ENCODE peak calls at places on chromosomes 16 and 17, in ten cellular contexts. One of them, this sample, is unnamed.

GRCh38 chr16:79386299-79386698 is 214.2 kb downstream of the MAF start:
- DNase-seq in HepG2: no peak
- DNase-seq in fibroblast of mammary gland: no peak
- DNase-seq in right atrium auricular region: no peak
- DNase-seq in CD4-positive, CD25-positive, alpha-beta regulatory T cell: no peak
- DNase-seq in naive thymus-derived CD4-positive, alpha-beta T cell: no peak
- DNase-seq in lower lobe of right lung: no peak
- DNase-seq in endodermal cell: no peak
- DNase-seq in BJ: no peak
- DNase-seq in upper lobe of right lung: no peak
- DNase-seq in this sample: no peak

GRCh38 chr17:76725580-76726230 is 701 bp downstream of the JMJD6 start:
- DNase-seq in right atrium auricular region: peak
- DNase-seq in endodermal cell: no peak
- DNase-seq in HepG2: peak
- DNase-seq in naive thymus-derived CD4-positive, alpha-beta T cell: peak
- DNase-seq in lower lobe of right lung: peak
- DNase-seq in CD4-positive, CD25-positive, alpha-beta regulatory T cell: peak
- DNase-seq in upper lobe of right lung: peak
- DNase-seq in BJ: no peak
- DNase-seq in fibroblast of mammary gland: no peak
- DNase-seq in this sample: no peak

GRCh38 chr17:7042507-7043194 is 1.2 kb downstream of the SLC16A11 start:
- DNase-seq in HepG2: no peak
- DNase-seq in fibroblast of mammary gland: no peak
- DNase-seq in BJ: no peak
- DNase-seq in naive thymus-derived CD4-positive, alpha-beta T cell: peak
- DNase-seq in lower lobe of right lung: no peak
- DNase-seq in endodermal cell: peak
- DNase-seq in right atrium auricular region: no peak
- DNase-seq in upper lobe of right lung: no peak
- DNase-seq in CD4-positive, CD25-positive, alpha-beta regulatory T cell: no peak
- DNase-seq in this sample: no peak

GRCh38 chr16:87436225-87437172 is 44.4 kb downstream of the MAP1LC3B start:
- DNase-seq in CD4-positive, CD25-positive, alpha-beta regulatory T cell: peak
- DNase-seq in fibroblast of mammary gland: peak
- DNase-seq in naive thymus-derived CD4-positive, alpha-beta T cell: peak
- DNase-seq in right atrium auricular region: no peak
- DNase-seq in BJ: no peak
- DNase-seq in endodermal cell: no peak
- DNase-seq in HepG2: no peak
- DNase-seq in lower lobe of right lung: no peak
- DNase-seq in upper lobe of right lung: no peak
- DNase-seq in this sample: no peak

GRCh38 chr17:18344021-18344420 is 19.3 kb downstream of the SHMT1 start:
- DNase-seq in endodermal cell: no peak
- DNase-seq in CD4-positive, CD25-positive, alpha-beta regulatory T cell: peak
- DNase-seq in lower lobe of right lung: no peak
- DNase-seq in upper lobe of right lung: no peak
- DNase-seq in right atrium auricular region: no peak
- DNase-seq in fibroblast of mammary gland: no peak
- DNase-seq in HepG2: no peak
- DNase-seq in naive thymus-derived CD4-positive, alpha-beta T cell: no peak
- DNase-seq in BJ: no peak
- DNase-seq in this sample: no peak

GRCh38 chr17:67850991-67851631 is 25.8 kb downstream of the BPTF start:
- DNase-seq in endodermal cell: no peak
- DNase-seq in fibroblast of mammary gland: no peak
- DNase-seq in right atrium auricular region: no peak
- DNase-seq in upper lobe of right lung: no peak
- DNase-seq in BJ: no peak
- DNase-seq in naive thymus-derived CD4-positive, alpha-beta T cell: no peak
- DNase-seq in HepG2: no peak
- DNase-seq in CD4-positive, CD25-positive, alpha-beta regulatory T cell: no peak
- DNase-seq in lower lobe of right lung: no peak
- DNase-seq in this sample: no peak

GRCh38 chr17:73340093-73340596 is 28.3 kb upstream of the CDC42EP4 start:
- DNase-seq in endodermal cell: no peak
- DNase-seq in lower lobe of right lung: peak
- DNase-seq in BJ: peak
- DNase-seq in HepG2: peak
- DNase-seq in naive thymus-derived CD4-positive, alpha-beta T cell: no peak
- DNase-seq in upper lobe of right lung: no peak
- DNase-seq in CD4-positive, CD25-positive, alpha-beta regulatory T cell: no peak
- DNase-seq in right atrium auricular region: peak
- DNase-seq in fibroblast of mammary gland: peak
- DNase-seq in this sample: peak

GRCh38 chr16:67923414-67924127 is 8.1 kb downstream of the CTRL start:
- DNase-seq in naive thymus-derived CD4-positive, alpha-beta T cell: no peak
- DNase-seq in fibroblast of mammary gland: no peak
- DNase-seq in endodermal cell: no peak
- DNase-seq in CD4-positive, CD25-positive, alpha-beta regulatory T cell: no peak
- DNase-seq in HepG2: no peak
- DNase-seq in right atrium auricular region: no peak
- DNase-seq in BJ: no peak
- DNase-seq in lower lobe of right lung: no peak
- DNase-seq in upper lobe of right lung: no peak
- DNase-seq in this sample: no peak

GRCh38 chr16:76125871-76126270 is 151.3 kb upstream of the CNTNAP4 start:
- DNase-seq in BJ: no peak
- DNase-seq in right atrium auricular region: no peak
- DNase-seq in endodermal cell: no peak
- DNase-seq in fibroblast of mammary gland: no peak
- DNase-seq in upper lobe of right lung: no peak
- DNase-seq in HepG2: no peak
- DNase-seq in CD4-positive, CD25-positive, alpha-beta regulatory T cell: no peak
- DNase-seq in lower lobe of right lung: no peak
- DNase-seq in naive thymus-derived CD4-positive, alpha-beta T cell: no peak
- DNase-seq in this sample: no peak

GRCh38 chr16:24054649-24055560 is 201.2 kb upstream of the CACNG3 start:
- DNase-seq in fibroblast of mammary gland: no peak
- DNase-seq in HepG2: no peak
- DNase-seq in endodermal cell: peak
- DNase-seq in lower lobe of right lung: no peak
- DNase-seq in CD4-positive, CD25-positive, alpha-beta regulatory T cell: no peak
- DNase-seq in naive thymus-derived CD4-positive, alpha-beta T cell: no peak
- DNase-seq in upper lobe of right lung: no peak
- DNase-seq in BJ: no peak
- DNase-seq in right atrium auricular region: no peak
- DNase-seq in this sample: no peak

GRCh38 chr16:82059983-82060421 is 24.9 kb downstream of the HSD17B2 start:
- DNase-seq in fibroblast of mammary gland: no peak
- DNase-seq in BJ: no peak
- DNase-seq in right atrium auricular region: no peak
- DNase-seq in upper lobe of right lung: no peak
- DNase-seq in CD4-positive, CD25-positive, alpha-beta regulatory T cell: no peak
- DNase-seq in endodermal cell: no peak
- DNase-seq in HepG2: peak
- DNase-seq in lower lobe of right lung: no peak
- DNase-seq in naive thymus-derived CD4-positive, alpha-beta T cell: no peak
- DNase-seq in this sample: no peak

GRCh38 chr16:88928405-88929375 is 48.3 kb downstream of the CBFA2T3 start:
- DNase-seq in CD4-positive, CD25-positive, alpha-beta regulatory T cell: no peak
- DNase-seq in naive thymus-derived CD4-positive, alpha-beta T cell: no peak
- DNase-seq in fibroblast of mammary gland: no peak
- DNase-seq in upper lobe of right lung: no peak
- DNase-seq in endodermal cell: no peak
- DNase-seq in BJ: no peak
- DNase-seq in lower lobe of right lung: no peak
- DNase-seq in right atrium auricular region: no peak
- DNase-seq in HepG2: peak
- DNase-seq in this sample: no peak

GRCh38 chr17:28747801-28748750 is 4.3 kb downstream of the TRAF4 start:
- DNase-seq in upper lobe of right lung: no peak
- DNase-seq in HepG2: no peak
- DNase-seq in naive thymus-derived CD4-positive, alpha-beta T cell: no peak
- DNase-seq in lower lobe of right lung: no peak
- DNase-seq in CD4-positive, CD25-positive, alpha-beta regulatory T cell: no peak
- DNase-seq in BJ: no peak
- DNase-seq in endodermal cell: peak
- DNase-seq in fibroblast of mammary gland: no peak
- DNase-seq in right atrium auricular region: no peak
- DNase-seq in this sample: no peak
- H3K4me3 ChIP-seq in upper lobe of right lung: no peak
- H3K4me3 ChIP-seq in HepG2: no peak
- H3K4me3 ChIP-seq in naive thymus-derived CD4-positive, alpha-beta T cell: no peak
- H3K4me3 ChIP-seq in lower lobe of right lung: peak
- H3K4me3 ChIP-seq in CD4-positive, CD25-positive, alpha-beta regulatory T cell: no peak
- H3K4me3 ChIP-seq in BJ: no peak
- H3K4me3 ChIP-seq in endodermal cell: no peak
- H3K4me3 ChIP-seq in fibroblast of mammary gland: no peak
- H3K4me3 ChIP-seq in right atrium auricular region: no peak
- H3K4me3 ChIP-seq in this sample: no peak

GRCh38 chr17:43027091-43028032 is 2.3 kb downstream of the RND2 start:
- DNase-seq in BJ: no peak
- DNase-seq in lower lobe of right lung: no peak
- DNase-seq in endodermal cell: peak
- DNase-seq in CD4-positive, CD25-positive, alpha-beta regulatory T cell: no peak
- DNase-seq in naive thymus-derived CD4-positive, alpha-beta T cell: no peak
- DNase-seq in upper lobe of right lung: no peak
- DNase-seq in fibroblast of mammary gland: no peak
- DNase-seq in right atrium auricular region: no peak
- DNase-seq in HepG2: no peak
- DNase-seq in this sample: no peak

GRCh38 chr17:43025766-43026537 is 921 bp downstream of the RND2 start:
- DNase-seq in endodermal cell: no peak
- DNase-seq in right atrium auricular region: no peak
- DNase-seq in lower lobe of right lung: no peak
- DNase-seq in upper lobe of right lung: no peak
- DNase-seq in BJ: no peak
- DNase-seq in fibroblast of mammary gland: no peak
- DNase-seq in CD4-positive, CD25-positive, alpha-beta regulatory T cell: no peak
- DNase-seq in naive thymus-derived CD4-positive, alpha-beta T cell: no peak
- DNase-seq in HepG2: no peak
- DNase-seq in this sample: no peak

GRCh38 chr17:43026610-43027009 is 1.6 kb downstream of the RND2 start:
- DNase-seq in BJ: no peak
- DNase-seq in naive thymus-derived CD4-positive, alpha-beta T cell: no peak
- DNase-seq in endodermal cell: no peak
- DNase-seq in fibroblast of mammary gland: no peak
- DNase-seq in HepG2: no peak
- DNase-seq in right atrium auricular region: no peak
- DNase-seq in CD4-positive, CD25-positive, alpha-beta regulatory T cell: no peak
- DNase-seq in upper lobe of right lung: no peak
- DNase-seq in lower lobe of right lung: no peak
- DNase-seq in this sample: no peak

GRCh38 chr17:43024407-43025289 is at the start of gene RND2:
- DNase-seq in CD4-positive, CD25-positive, alpha-beta regulatory T cell: peak
- DNase-seq in endodermal cell: peak
- DNase-seq in lower lobe of right lung: peak
- DNase-seq in BJ: peak
- DNase-seq in naive thymus-derived CD4-positive, alpha-beta T cell: peak
- DNase-seq in HepG2: peak
- DNase-seq in fibroblast of mammary gland: peak
- DNase-seq in right atrium auricular region: peak
- DNase-seq in upper lobe of right lung: peak
- DNase-seq in this sample: no peak

GRCh38 chr17:43025290-43025657 is 243 bp downstream of the RND2 start:
- DNase-seq in fibroblast of mammary gland: no peak
- DNase-seq in endodermal cell: no peak
- DNase-seq in BJ: no peak
- DNase-seq in HepG2: no peak
- DNase-seq in upper lobe of right lung: no peak
- DNase-seq in lower lobe of right lung: no peak
- DNase-seq in right atrium auricular region: no peak
- DNase-seq in naive thymus-derived CD4-positive, alpha-beta T cell: no peak
- DNase-seq in CD4-positive, CD25-positive, alpha-beta regulatory T cell: no peak
- DNase-seq in this sample: no peak
- H3K4me3 ChIP-seq in fibroblast of mammary gland: peak
- H3K4me3 ChIP-seq in endodermal cell: peak
- H3K4me3 ChIP-seq in BJ: peak
- H3K4me3 ChIP-seq in HepG2: no peak
- H3K4me3 ChIP-seq in upper lobe of right lung: peak
- H3K4me3 ChIP-seq in lower lobe of right lung: peak
- H3K4me3 ChIP-seq in right atrium auricular region: peak
- H3K4me3 ChIP-seq in naive thymus-derived CD4-positive, alpha-beta T cell: peak
- H3K4me3 ChIP-seq in CD4-positive, CD25-positive, alpha-beta regulatory T cell: no peak
- H3K4me3 ChIP-seq in this sample: no peak

DNA sequence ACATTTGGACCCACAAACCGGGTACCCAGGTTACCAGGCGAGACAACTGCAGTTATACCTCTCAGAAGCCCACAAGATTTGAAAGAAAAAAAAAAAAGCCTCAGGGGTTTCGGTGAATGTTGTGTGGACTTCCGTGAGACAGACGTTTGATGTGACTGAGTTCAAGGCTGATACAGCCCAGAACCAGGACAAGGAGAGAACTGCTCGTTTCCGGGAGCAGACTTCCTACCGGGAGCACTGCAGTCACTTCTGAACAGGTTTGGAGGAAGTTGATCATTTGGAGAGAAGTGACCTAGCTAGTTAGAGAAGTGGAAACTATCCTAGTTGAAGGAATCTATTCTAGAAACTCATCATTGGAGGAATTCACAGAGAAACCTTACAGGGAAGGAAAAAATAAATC is 847 bp downstream of the CKLF start:
- DNase-seq in endodermal cell: no peak
- DNase-seq in right atrium auricular region: no peak
- DNase-seq in upper lobe of right lung: no peak
- DNase-seq in fibroblast of mammary gland: peak
- DNase-seq in CD4-positive, CD25-positive, alpha-beta regulatory T cell: peak
- DNase-seq in BJ: no peak
- DNase-seq in lower lobe of right lung: no peak
- DNase-seq in naive thymus-derived CD4-positive, alpha-beta T cell: no peak
- DNase-seq in HepG2: no peak
- DNase-seq in this sample: no peak
- H3K4me3 ChIP-seq in endodermal cell: peak
- H3K4me3 ChIP-seq in right atrium auricular region: peak
- H3K4me3 ChIP-seq in upper lobe of right lung: peak
- H3K4me3 ChIP-seq in fibroblast of mammary gland: peak
- H3K4me3 ChIP-seq in CD4-positive, CD25-positive, alpha-beta regulatory T cell: peak
- H3K4me3 ChIP-seq in BJ: peak
- H3K4me3 ChIP-seq in lower lobe of right lung: peak
- H3K4me3 ChIP-seq in naive thymus-derived CD4-positive, alpha-beta T cell: peak
- H3K4me3 ChIP-seq in HepG2: peak
- H3K4me3 ChIP-seq in this sample: peak

GRCh38 chr17:56678249-56679144 is 85.0 kb downstream of the NOG start:
- DNase-seq in naive thymus-derived CD4-positive, alpha-beta T cell: no peak
- DNase-seq in lower lobe of right lung: no peak
- DNase-seq in endodermal cell: peak
- DNase-seq in right atrium auricular region: no peak
- DNase-seq in upper lobe of right lung: no peak
- DNase-seq in HepG2: no peak
- DNase-seq in BJ: no peak
- DNase-seq in fibroblast of mammary gland: no peak
- DNase-seq in CD4-positive, CD25-positive, alpha-beta regulatory T cell: no peak
- DNase-seq in this sample: no peak
- H3K4me3 ChIP-seq in naive thymus-derived CD4-positive, alpha-beta T cell: peak
- H3K4me3 ChIP-seq in lower lobe of right lung: peak
- H3K4me3 ChIP-seq in endodermal cell: no peak
- H3K4me3 ChIP-seq in right atrium auricular region: peak
- H3K4me3 ChIP-seq in upper lobe of right lung: peak
- H3K4me3 ChIP-seq in HepG2: no peak
- H3K4me3 ChIP-seq in BJ: no peak
- H3K4me3 ChIP-seq in fibroblast of mammary gland: peak
- H3K4me3 ChIP-seq in CD4-positive, CD25-positive, alpha-beta regulatory T cell: peak
- H3K4me3 ChIP-seq in this sample: no peak

This sample was measured in HL-60.